ENCODE peak calls at places on chromosomes 11 and 22, in five cellular contexts. E is kidney epithelial cell, I is amniotic stem cell, A is naive B cell, S is NCI-H146. X is an unnamed sample.

GRCh38 chr11:111351374-111352081 is 27.5 kb downstream of the POU2AF1 start:
- DNase-seq in E (no peak), I (no peak), A (no peak), S (peak), X (no peak)

GRCh38 chr11:61699737-61700160 is 19.6 kb downstream of the DAGLA start:
- DNase-seq in E (no peak), I (no peak), A (no peak), S (peak), X (peak)

GRCh38 chr11:66322732-66323427 is 6.0 kb upstream of the CD248 start:
- DNase-seq in E (no peak), I (no peak), A (no peak), S (no peak), X (no peak)

GRCh38 chr22:25822344-25822743 is 80.4 kb downstream of the MYO18B start:
- DNase-seq in E (no peak), I (no peak), A (no peak), S (no peak), X (no peak)

GRCh38 chr22:28799834-28800307 is 498 bp downstream of the XBP1 start:
- DNase-seq in E (no peak), I (peak), A (peak), S (peak), X (no peak)

GRCh38 chr11:121465709-121466062 is 12.9 kb upstream of the SORL1-AS1 start:
- DNase-seq in E (no peak), I (no peak), A (no peak), S (no peak), X (no peak)

GRCh38 chr11:95816037-95816436 is 25.7 kb downstream of the CEP57 start:
- DNase-seq in E (no peak), I (no peak), A (no peak), S (no peak), X (no peak)

GRCh38 chr11:117313828-117314768 is 2.0 kb downstream of the BACE1 start:
- DNase-seq in E (no peak), I (no peak), A (no peak), S (no peak), X (no peak)

GRCh38 chr22:29773233-29773632 is 6.1 kb downstream of the UQCR10 start:
- DNase-seq in E (peak), I (no peak), A (no peak), S (no peak), X (no peak)

GRCh38 chr22:42544686-42545085 is 9.1 kb upstream of the SERHL2 start:
- DNase-seq in E (no peak), I (no peak), A (no peak), S (no peak), X (no peak)

GRCh38 chr11:120064341-120064740 is 73.6 kb downstream of the TRIM29 start:
- DNase-seq in E (no peak), I (no peak), A (no peak), S (no peak), X (no peak)

GRCh38 chr11:36056160-36056751 is 112.4 kb downstream of the LDLRAD3 start:
- DNase-seq in E (no peak), I (no peak), A (no peak), S (peak), X (no peak)

GRCh38 chr11:59573216-59573615 is 42.4 kb downstream of the OSBP start:
- DNase-seq in E (no peak), I (peak), A (no peak), S (no peak), X (no peak)

GRCh38 chr11:3614742-3615171 is 27.0 kb downstream of the ART5 start:
- DNase-seq in E (no peak), I (no peak), A (peak), S (no peak), X (no peak)

GRCh38 chr11:126853732-126854131 is 146.8 kb downstream of the KIRREL3 start:
- DNase-seq in E (no peak), I (no peak), A (no peak), S (no peak), X (no peak)

GRCh38 chr22:36383110-36383581 is 4.6 kb downstream of the MYH9 start:
- DNase-seq in E (peak), I (no peak), A (no peak), S (no peak), X (no peak)

GRCh38 chr11:132126973-132127900 is 756.8 kb downstream of the NTM start:
- DNase-seq in E (no peak), I (peak), A (no peak), S (peak), X (no peak)

GRCh38 chr11:123681007-123681406 is 26.6 kb upstream of the SCN3B start:
- DNase-seq in E (no peak), I (no peak), A (no peak), S (no peak), X (no peak)

GRCh38 chr11:95647355-95647754 is 142.2 kb downstream of the FAM76B start:
- DNase-seq in E (no peak), I (no peak), A (no peak), S (no peak), X (peak)

GRCh38 chr11:118136341-118136740 is 16.3 kb downstream of the SCN4B start:
- DNase-seq in E (no peak), I (no peak), A (no peak), S (no peak), X (no peak)

GRCh38 chr22:37211853-37212173 is 464 bp downstream of the SSTR3 start:
- DNase-seq in E (no peak), I (no peak), A (no peak), S (no peak), X (no peak)

GRCh38 chr11:118791961-118792578 is 1.1 kb upstream of the DDX6 start:
- DNase-seq in E (no peak), I (no peak), A (peak), S (no peak), X (peak)

GRCh38 chr22:37639771-37640590 is 512 bp downstream of the SH3BP1 start:
- DNase-seq in E (no peak), I (no peak), A (no peak), S (peak), X (no peak)

GRCh38 chr11:69683764-69684333 is 8.7 kb upstream of the LTO1 start:
- DNase-seq in E (no peak), I (no peak), A (no peak), S (no peak), X (no peak)

GRCh38 chr11:61955416-61956135 is 5.4 kb downstream of the BEST1 start:
- DNase-seq in E (no peak), I (no peak), A (peak), S (peak), X (no peak)

GRCh38 chr22:49320714-49321476 is 506.8 kb downstream of the BRD1 start:
- DNase-seq in E (no peak), I (no peak), A (no peak), S (no peak), X (no peak)

GRCh38 chr11:108754901-108755625 is 90.2 kb downstream of the DDX10 start:
- DNase-seq in E (no peak), I (no peak), A (no peak), S (no peak), X (no peak)

GRCh38 chr11:101346591-101346990 is 217.0 kb upstream of the PGR start:
- DNase-seq in E (no peak), I (no peak), A (no peak), S (no peak), X (no peak)

GRCh38 chr22:50085211-50085999 is at the start of gene MLC1:
- DNase-seq in E (no peak), I (no peak), A (peak), S (no peak), X (no peak)

GRCh38 chr11:60840711-60841430 is 1.0 kb upstream of the CCDC86 start:
- DNase-seq in E (peak), I (no peak), A (no peak), S (no peak), X (no peak)

GRCh38 chr11:97764605-97765004 is 1256.1 kb upstream of the CNTN5 start:
- DNase-seq in E (no peak), I (no peak), A (no peak), S (no peak), X (no peak)

GRCh38 chr11:61129608-61130523 is 27.6 kb downstream of the CD5 start:
- DNase-seq in E (peak), I (no peak), A (peak), S (no peak), X (peak)

GRCh38 chr11:88739524-88739923 is 326.3 kb downstream of the GRM5 start:
- DNase-seq in E (no peak), I (no peak), A (no peak), S (no peak), X (no peak)

GRCh38 chr11:92340839-92341238 is 116.2 kb downstream of the FAT3 start:
- DNase-seq in E (no peak), I (no peak), A (no peak), S (peak), X (no peak)

GRCh38 chr11:112884012-112884767 is 77.0 kb upstream of the NCAM1 start:
- DNase-seq in E (no peak), I (no peak), A (no peak), S (no peak), X (no peak)

GRCh38 chr11:117678651-117679407 is 118.2 kb downstream of the DSCAML1 start:
- DNase-seq in E (no peak), I (no peak), A (no peak), S (no peak), X (no peak)

GRCh38 chr11:34928960-34929680 is 12.7 kb downstream of the PDHX start:
- DNase-seq in E (no peak), I (no peak), A (no peak), S (no peak), X (no peak)

GRCh38 chr11:65089621-65090020 is 5.6 kb downstream of the ZFPL1 start:
- DNase-seq in E (no peak), I (no peak), A (no peak), S (no peak), X (no peak)

GRCh38 chr11:19913893-19914249 is 201.2 kb downstream of the NAV2 start:
- DNase-seq in E (no peak), I (no peak), A (no peak), S (no peak), X (no peak)

GRCh38 chr11:17352925-17353227 is 1.3 kb downstream of the NCR3LG1 start:
- DNase-seq in E (no peak), I (no peak), A (no peak), S (peak), X (peak)